ENCODE peak calls at places on chromosomes 13 and 19, in four cellular contexts. L is heart right ventricle, U is tibial nerve, X is fibroblast of pulmonary artery. K is an unnamed sample.

GRCh38 chr19:38731654-38732301 is 12.5 kb downstream of the CAPN12 start:
- DNase-seq in X (no peak), U (no peak), L (no peak), K (no peak)

GRCh38 chr13:108226184-108226583 is 8.0 kb downstream of the ABHD13 start:
- DNase-seq in U (no peak), X (no peak), L (no peak), K (no peak)

GRCh38 chr19:53879145-53880037 is 2.6 kb upstream of the PRKCG start:
- DNase-seq in L (peak), U (peak), X (peak), K (peak)

GRCh38 chr19:53553865-53554791 is 16.2 kb downstream of the ZNF331 start:
- DNase-seq in X (peak), L (peak), U (peak), K (peak)

GRCh38 chr19:55066107-55066709 is 3.3 kb upstream of the RDH13 start:
- DNase-seq in X (no peak), L (no peak), U (no peak), K (no peak)

GRCh38 chr19:5154129-5154798 is 185.4 kb downstream of the KDM4B start:
- DNase-seq in L (peak), U (no peak), X (peak), K (no peak)

GRCh38 chr19:47284324-47284899 is 9.7 kb downstream of the INAFM1 start:
- DNase-seq in X (peak), U (no peak), L (no peak), K (peak)

GRCh38 chr13:74438911-74439310 is 304.7 kb upstream of the KLF12 start:
- DNase-seq in X (no peak), U (no peak), L (no peak), K (no peak)

GRCh38 chr19:23788415-23788814 is 29.7 kb upstream of the ZNF681 start:
- DNase-seq in X (no peak), L (no peak), U (no peak), K (no peak)

GRCh38 chr19:18294467-18294864 is 13.0 kb upstream of the JUND start:
- DNase-seq in U (no peak), L (no peak), X (no peak), K (no peak)

GRCh38 chr13:34207334-34207733 is 389.4 kb downstream of the RFC3 start:
- DNase-seq in L (peak), X (peak), U (no peak), K (peak)

GRCh38 chr13:52025475-52026245 is 1.2 kb downstream of the UTP14C start:
- DNase-seq in U (no peak), L (no peak), X (no peak), K (no peak)

GRCh38 chr19:294819-295686 is 3.9 kb upstream of the PLPP2 start:
- DNase-seq in X (peak), L (no peak), U (no peak), K (no peak)

GRCh38 chr19:38046254-38047047 is 139.4 kb downstream of the SIPA1L3 start:
- DNase-seq in X (no peak), L (no peak), U (no peak), K (no peak)

GRCh38 chr19:46639356-46640061 is 3.5 kb upstream of the GNG8 start:
- DNase-seq in X (peak), L (peak), U (no peak), K (no peak)

GRCh38 chr13:27117158-27117557 is 54.5 kb downstream of the USP12 start:
- DNase-seq in X (no peak), U (no peak), L (no peak), K (peak)

GRCh38 chr19:13984875-13985741 is 21.0 kb downstream of the RFX1 start:
- DNase-seq in L (no peak), U (no peak), X (no peak), K (no peak)

GRCh38 chr13:67023088-67023893 is 206.8 kb downstream of the PCDH9 start:
- DNase-seq in L (no peak), U (no peak), X (peak), K (peak)

GRCh38 chr19:19461671-19462622 is 53.4 kb downstream of the TSSK6 start:
- DNase-seq in U (no peak), X (peak), L (peak), K (peak)

GRCh38 chr19:55692681-55693081 is 17.7 kb downstream of the EPN1 start:
- DNase-seq in X (no peak), U (no peak), L (no peak), K (no peak)

GRCh38 chr19:48638831-48639381 is 1.7 kb upstream of the DBP start:
- DNase-seq in L (no peak), U (no peak), X (no peak), K (no peak)

GRCh38 chr13:111964411-111965035 is 102.4 kb upstream of the SOX1 start:
- DNase-seq in U (no peak), X (no peak), L (no peak), K (no peak)

GRCh38 chr13:74021507-74021906 is 112.7 kb downstream of the KLF12 start:
- DNase-seq in L (no peak), U (no peak), X (no peak), K (no peak)

GRCh38 chr13:33545492-33545891 is 259.9 kb upstream of the STARD13 start:
- DNase-seq in U (no peak), X (no peak), L (no peak), K (no peak)

GRCh38 chr13:46593403-46593802 is 40.4 kb downstream of the LRCH1 start:
- DNase-seq in X (no peak), L (no peak), U (no peak), K (no peak)

GRCh38 chr13:33000365-33000764 is 15.9 kb upstream of the KL start:
- DNase-seq in L (no peak), X (no peak), U (no peak), K (no peak)

GRCh38 chr19:22422220-22422619 is at the start of gene ZNF98:
- DNase-seq in L (peak), U (no peak), X (peak), K (no peak)

GRCh38 chr13:106096661-106097092 is 438.8 kb downstream of the EFNB2 start:
- DNase-seq in X (no peak), U (no peak), L (no peak), K (peak)

GRCh38 chr19:10662384-10663251 is 8.5 kb downstream of the ILF3 start:
- DNase-seq in L (no peak), U (no peak), X (peak), K (no peak)

GRCh38 chr13:32627793-32628192 is 41.5 kb downstream of the PDS5B start:
- DNase-seq in L (no peak), X (no peak), U (no peak), K (no peak)

GRCh38 chr13:113540523-113540922 is 44.0 kb upstream of the TFDP1 start:
- DNase-seq in U (no peak), X (no peak), L (no peak), K (no peak)

GRCh38 chr19:45999653-46000121 is 4.4 kb downstream of the CCDC61 start:
- DNase-seq in U (no peak), L (no peak), X (peak), K (no peak)

GRCh38 chr19:45878043-45878794 is 7.7 kb downstream of the IRF2BP1 start:
- DNase-seq in L (no peak), U (no peak), X (no peak), K (no peak)

GRCh38 chr19:50203281-50204080 is at the start of gene MYH14:
- DNase-seq in L (peak), X (peak), U (peak), K (peak)

GRCh38 chr13:28958018-28958417 is 137.9 kb downstream of the MTUS2 start:
- DNase-seq in X (no peak), U (no peak), L (no peak), K (no peak)

DNA sequence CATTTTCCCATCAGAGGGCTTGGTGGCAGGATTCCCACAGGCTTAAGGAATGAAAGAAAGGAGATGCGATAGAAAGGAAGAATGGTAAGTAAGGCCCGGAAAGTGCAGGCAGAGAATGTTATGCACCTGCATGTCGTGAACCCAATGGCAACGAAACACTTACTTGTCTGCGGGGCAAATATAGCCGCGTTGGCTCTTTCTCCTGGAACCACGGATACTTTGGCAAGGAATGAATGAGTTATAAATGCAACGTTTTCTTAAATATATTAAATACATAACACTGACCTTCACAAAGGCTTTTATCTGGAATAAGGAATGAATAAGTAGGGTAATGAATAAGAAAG is 192.1 kb downstream of the KATNAL1 start:
- DNase-seq in L (no peak), U (no peak), X (no peak), K (no peak)
- TF ChIP-seq CTCF in L (no peak), U (no peak), X (no peak), K (no peak)

GRCh38 chr19:36997152-36997842 is 80.9 kb upstream of the ZNF420 start:
- DNase-seq in X (no peak), U (no peak), L (no peak), K (no peak)
- H3K4me3 ChIP-seq in X (no peak), U (no peak), L (no peak), K (no peak)

GRCh38 chr19:1386945-1387683 is 3.4 kb downstream of the NDUFS7 start:
- DNase-seq in L (no peak), U (no peak), X (no peak), K (no peak)

GRCh38 chr19:1387684-1388636 is 4.3 kb downstream of the NDUFS7 start:
- DNase-seq in X (no peak), U (no peak), L (no peak), K (no peak)

GRCh38 chr19:1388637-1389026 is 4.9 kb downstream of the NDUFS7 start:
- DNase-seq in U (no peak), X (no peak), L (no peak), K (no peak)

GRCh38 chr19:1390594-1391423 is 7.1 kb downstream of the NDUFS7 start:
- DNase-seq in L (peak), X (no peak), U (no peak), K (no peak)

DNA sequence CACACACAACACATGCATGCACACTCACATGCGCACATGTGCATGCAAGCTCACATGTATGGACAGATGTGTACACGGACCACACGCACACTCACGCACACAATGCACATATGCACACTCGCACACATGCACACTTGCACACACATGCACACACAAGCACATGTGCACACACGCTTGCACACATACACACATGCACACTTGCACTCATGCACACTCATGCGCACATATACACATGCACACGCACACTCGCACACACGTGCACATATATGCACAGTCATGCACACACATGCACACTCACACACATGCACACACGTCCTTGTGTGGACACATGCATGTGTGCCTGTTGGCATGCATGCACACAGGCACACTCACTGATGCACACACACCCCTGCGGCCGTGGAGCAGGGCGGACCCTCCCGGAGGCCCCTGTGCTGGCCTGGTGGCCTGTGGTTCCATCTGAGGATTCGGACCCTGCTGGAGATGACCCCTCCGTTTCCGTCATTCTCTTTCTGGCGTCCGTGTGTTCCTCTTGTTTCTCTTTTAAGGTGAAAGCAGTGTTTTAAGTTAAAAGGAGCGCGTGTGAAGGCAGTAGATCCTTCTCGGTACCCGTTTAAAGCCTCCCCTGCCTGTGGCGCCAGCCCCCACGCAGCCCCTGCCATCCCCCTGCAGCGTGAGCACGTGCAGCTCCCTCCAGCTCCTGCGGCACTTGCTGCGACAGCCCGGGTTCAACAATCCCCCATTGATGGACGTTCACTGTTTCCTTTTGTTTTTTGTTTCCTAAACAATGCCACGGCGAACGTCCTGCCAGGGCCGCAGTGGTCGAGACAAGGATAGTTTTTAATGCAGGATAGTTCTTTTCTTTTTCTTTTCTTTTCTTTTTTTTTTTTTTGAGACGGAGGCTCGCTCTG is 5.6 kb downstream of the NDUFS7 start:
- DNase-seq in U (no peak), X (no peak), L (no peak), K (no peak)
- TF ChIP-seq CTCF in U (no peak), X (no peak), L (no peak), K (no peak)

GRCh38 chr19:33509774-33510173 is 11.8 kb downstream of the PEPD start:
- DNase-seq in U (no peak), L (no peak), X (no peak), K (no peak)
- H3K4me3 ChIP-seq in U (no peak), L (no peak), X (no peak), K (no peak)

GRCh38 chr13:40155176-40155575 is 499.7 kb downstream of the COG6 start:
- DNase-seq in L (no peak), U (no peak), X (no peak), K (no peak)

GRCh38 chr13:40152904-40153303 is 497.4 kb downstream of the COG6 start:
- DNase-seq in U (no peak), L (no peak), X (no peak), K (no peak)

GRCh38 chr13:40149611-40150283 is 494.3 kb downstream of the COG6 start:
- DNase-seq in U (no peak), X (peak), L (no peak), K (peak)

GRCh38 chr13:40153516-40153915 is 498.1 kb downstream of the COG6 start:
- DNase-seq in L (peak), U (no peak), X (no peak), K (no peak)

DNA sequence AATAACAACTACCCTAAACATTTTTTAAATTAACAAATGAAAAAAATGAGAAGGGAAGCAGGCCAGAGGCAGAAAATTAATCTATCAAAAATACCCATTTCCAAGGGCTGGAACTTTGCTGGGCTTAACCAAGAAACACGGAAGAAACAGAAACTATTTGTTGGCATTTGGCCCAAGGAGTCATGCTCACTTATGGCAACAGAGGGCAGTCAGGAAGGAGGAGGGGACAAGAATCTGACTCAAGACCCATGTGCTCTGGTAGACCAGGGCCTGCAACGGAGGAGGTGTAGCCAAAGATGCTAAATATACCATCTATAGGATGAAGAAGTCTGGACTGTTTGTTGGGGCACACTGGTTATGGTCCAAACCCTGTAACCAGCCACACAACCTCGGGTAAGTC is 496.7 kb downstream of the COG6 start:
- DNase-seq in X (peak), L (no peak), U (no peak), K (peak)
- TF ChIP-seq CTCF in X (peak), L (peak), U (no peak), K (peak)

DNA sequence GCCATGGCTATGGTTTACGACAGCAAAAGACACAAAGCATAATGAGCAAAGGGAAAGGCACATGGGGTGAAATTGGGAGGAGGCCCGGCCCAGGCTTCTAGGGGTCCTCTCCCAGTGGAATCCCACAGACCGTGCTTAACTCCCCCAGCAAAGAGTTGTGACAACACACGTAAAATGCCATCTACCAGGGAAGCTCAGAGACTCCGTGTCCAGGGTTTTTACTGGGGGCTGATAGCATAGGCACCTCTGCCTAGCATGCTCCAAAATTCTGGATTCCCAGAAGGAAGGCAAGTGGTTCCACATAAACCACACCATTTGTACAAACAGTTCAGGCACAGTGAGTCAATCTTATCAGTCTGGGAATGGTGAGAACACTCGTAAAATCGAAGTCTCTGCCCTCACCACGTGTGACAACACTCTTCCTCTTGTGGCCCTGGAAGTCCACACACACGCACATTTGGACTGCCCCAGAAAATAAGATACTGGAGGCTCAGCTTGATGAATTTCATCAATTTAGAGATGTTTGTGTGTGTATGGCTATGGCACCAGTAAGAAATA is 34.9 kb downstream of the RHPN2 start:
- DNase-seq in L (no peak), U (no peak), X (no peak), K (no peak)
- H3K4me3 ChIP-seq in L (no peak), U (no peak), X (no peak), K (no peak)

GRCh38 chr19:16382775-16383543 is 58.3 kb downstream of the KLF2 start:
- DNase-seq in X (peak), L (peak), U (peak), K (peak)
- TF ChIP-seq CTCF in X (peak), L (peak), U (peak), K (peak)

DNA sequence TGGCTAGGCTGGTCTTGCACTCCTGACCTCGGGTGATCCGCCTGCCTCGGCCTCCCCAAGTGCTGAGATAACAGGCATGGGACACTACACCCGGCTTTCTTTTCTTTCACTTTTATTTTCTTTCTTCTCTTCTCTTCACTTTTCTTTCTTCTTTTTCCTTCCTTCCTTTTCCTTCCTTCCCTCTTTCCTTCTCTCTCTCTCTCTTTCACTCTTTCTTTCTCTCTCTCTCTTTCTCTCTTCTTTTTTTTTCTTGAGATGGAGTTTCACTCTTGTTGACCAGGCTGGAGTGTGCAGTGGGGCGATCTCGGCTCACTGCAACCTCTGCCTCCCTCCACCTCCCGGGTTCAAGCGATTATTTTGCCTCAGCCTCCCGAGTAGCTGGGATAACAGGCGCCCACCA is 812 bp upstream of the ZNF493 start:
- DNase-seq in X (no peak), U (no peak), L (no peak), K (no peak)
- H3K4me3 ChIP-seq in X (no peak), U (no peak), L (peak), K (no peak)

GRCh38 chr19:6417713-6418561 is 6.7 kb downstream of the KHSRP start:
- DNase-seq in X (peak), U (no peak), L (no peak), K (peak)
- TF ChIP-seq CTCF in X (peak), U (peak), L (peak), K (peak)

GRCh38 chr19:2666344-2666994 is 36.0 kb downstream of the GNG7 start:
- DNase-seq in L (no peak), U (no peak), X (no peak), K (no peak)

GRCh38 chr19:2659856-2660432 is 42.5 kb downstream of the GNG7 start:
- DNase-seq in X (no peak), L (no peak), U (no peak), K (no peak)

GRCh38 chr19:2663920-2664571 is 38.4 kb downstream of the GNG7 start:
- DNase-seq in X (no peak), U (no peak), L (peak), K (no peak)

GRCh38 chr19:2665103-2665502 is 37.4 kb downstream of the GNG7 start:
- DNase-seq in U (no peak), L (peak), X (no peak), K (no peak)

DNA sequence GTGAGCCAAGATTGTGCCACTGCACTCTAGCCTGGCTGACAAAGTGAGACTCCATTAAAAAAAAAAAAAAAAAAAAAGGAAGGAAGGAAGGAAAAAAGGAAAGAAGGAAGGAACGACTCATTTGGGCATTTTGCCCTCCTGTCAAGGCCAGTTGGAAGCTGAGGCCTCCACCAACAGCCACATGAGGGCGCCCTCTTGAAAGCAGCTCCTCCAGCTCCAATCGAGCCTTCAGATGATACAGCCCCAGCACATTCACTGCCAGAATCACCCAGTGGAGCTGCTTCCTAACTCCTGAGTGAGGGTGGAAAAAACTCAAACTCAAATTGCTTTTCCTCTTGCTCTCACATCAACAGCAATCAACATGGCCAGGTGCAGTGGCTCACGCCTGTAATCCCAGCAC is 40.9 kb downstream of the GNG7 start:
- DNase-seq in L (no peak), X (no peak), U (no peak), K (no peak)
- H3K4me3 ChIP-seq in L (no peak), X (no peak), U (no peak), K (no peak)